ENCODE peak calls at places on chromosome 6, in five cellular contexts. A is psoas muscle, L is thyroid gland, T is neural crest cell, J is PC-3. D is an unnamed sample.

GRCh38 chr6:15441215-15441868 is 195.5 kb downstream of the JARID2 start:
- DNase-seq in J (peak), A (no peak), L (peak), T (peak), D (no peak)

GRCh38 chr6:155880905-155881304 is 425.3 kb upstream of the NOX3 start:
- DNase-seq in J (peak), T (no peak), L (no peak), A (no peak), D (no peak)

GRCh38 chr6:17206566-17207072 is 74.5 kb upstream of the RBM24 start:
- DNase-seq in T (no peak), A (no peak), L (no peak), J (no peak), D (no peak)

GRCh38 chr6:89623749-89624148 is 14.8 kb downstream of the LYRM2 start:
- DNase-seq in A (no peak), T (no peak), L (no peak), J (no peak), D (no peak)

GRCh38 chr6:125986956-125987617 is 747 bp downstream of the TRMT11 start:
- DNase-seq in J (peak), T (no peak), A (no peak), L (no peak), D (no peak)

GRCh38 chr6:131400782-131401496 is 172.1 kb upstream of the ARG1 start:
- DNase-seq in T (no peak), L (no peak), J (no peak), A (no peak), D (no peak)

GRCh38 chr6:142075516-142076101 is 57.1 kb upstream of the GJE1 start:
- DNase-seq in L (no peak), T (no peak), A (no peak), J (no peak), D (no peak)

GRCh38 chr6:123329337-123329736 is 307.4 kb downstream of the TRDN start:
- DNase-seq in J (no peak), A (no peak), T (no peak), L (no peak), D (no peak)

GRCh38 chr6:32983493-32983848 is 15.1 kb downstream of the BRD2 start:
- DNase-seq in J (no peak), T (no peak), L (no peak), A (no peak), D (no peak)

GRCh38 chr6:44625996-44626395 is 238.5 kb downstream of the CDC5L start:
- DNase-seq in T (no peak), J (no peak), L (no peak), A (no peak), D (no peak)

GRCh38 chr6:45626087-45626891 is 248.6 kb upstream of the SUPT3H start:
- DNase-seq in L (peak), T (no peak), J (peak), A (no peak), D (no peak)

DNA sequence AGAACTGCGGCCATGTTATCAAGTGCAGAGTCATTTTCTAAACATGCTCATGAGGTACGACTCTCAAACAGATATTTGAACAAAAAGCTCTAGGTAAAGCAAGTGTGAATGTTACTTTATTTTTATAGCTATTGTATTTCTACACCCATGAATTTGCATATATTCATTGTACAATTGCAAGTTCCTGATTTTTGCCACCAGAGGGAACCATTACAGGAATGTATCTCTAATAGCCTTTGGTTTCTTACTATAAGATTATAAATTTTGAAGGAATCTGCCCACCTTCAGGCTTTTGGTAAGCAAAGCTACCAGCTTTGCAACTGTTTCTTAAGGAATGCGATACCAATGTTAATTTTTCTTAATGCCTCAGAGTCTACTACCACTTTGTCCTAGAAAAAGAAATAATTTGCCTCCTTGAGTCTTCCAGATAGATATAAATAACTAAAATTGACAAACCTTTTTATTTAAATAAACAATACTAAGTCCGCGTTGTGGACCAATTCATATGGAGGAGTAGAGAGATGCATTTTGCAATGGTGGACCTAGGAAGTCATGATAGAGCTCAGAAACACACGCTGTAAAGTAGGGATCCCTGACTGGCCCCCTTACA is 125.4 kb upstream of the SAMD5 start:
- DNase-seq in A (no peak), J (peak), L (no peak), T (no peak), D (no peak)
- TF ChIP-seq CTCF in A (peak), J (peak), L (peak), T (peak), D (peak)

GRCh38 chr6:165223736-165224135 is 85.7 kb downstream of the C6orf118 start:
- DNase-seq in J (no peak), T (no peak), A (no peak), L (no peak), D (no peak)
- TF ChIP-seq CTCF in J (no peak), T (no peak), A (no peak), L (no peak), D (no peak)

DNA sequence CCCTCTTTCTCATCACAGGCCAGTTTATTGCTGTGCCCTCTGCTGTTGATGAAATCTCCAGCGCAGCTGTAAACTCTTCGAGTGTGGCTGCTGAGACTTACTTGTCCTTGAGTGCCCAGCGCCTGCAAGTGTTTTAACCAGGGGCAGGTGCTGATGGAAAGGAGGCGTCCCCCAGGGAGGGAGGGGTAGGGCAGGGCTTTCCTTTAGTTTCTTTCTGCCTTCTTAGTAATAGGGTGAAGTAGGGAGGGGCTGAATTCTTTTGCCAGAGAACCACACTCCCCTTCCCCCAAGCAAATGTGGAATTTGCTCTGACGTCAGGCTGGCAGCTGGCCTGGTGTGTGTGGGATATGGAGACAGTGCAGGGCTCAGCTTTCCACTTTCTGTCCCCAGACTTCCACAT is 61.2 kb downstream of the IGF2R start:
- DNase-seq in J (peak), L (peak), T (no peak), A (peak), D (peak)
- TF ChIP-seq CTCF in J (no peak), L (peak), T (no peak), A (no peak), D (no peak)

DNA sequence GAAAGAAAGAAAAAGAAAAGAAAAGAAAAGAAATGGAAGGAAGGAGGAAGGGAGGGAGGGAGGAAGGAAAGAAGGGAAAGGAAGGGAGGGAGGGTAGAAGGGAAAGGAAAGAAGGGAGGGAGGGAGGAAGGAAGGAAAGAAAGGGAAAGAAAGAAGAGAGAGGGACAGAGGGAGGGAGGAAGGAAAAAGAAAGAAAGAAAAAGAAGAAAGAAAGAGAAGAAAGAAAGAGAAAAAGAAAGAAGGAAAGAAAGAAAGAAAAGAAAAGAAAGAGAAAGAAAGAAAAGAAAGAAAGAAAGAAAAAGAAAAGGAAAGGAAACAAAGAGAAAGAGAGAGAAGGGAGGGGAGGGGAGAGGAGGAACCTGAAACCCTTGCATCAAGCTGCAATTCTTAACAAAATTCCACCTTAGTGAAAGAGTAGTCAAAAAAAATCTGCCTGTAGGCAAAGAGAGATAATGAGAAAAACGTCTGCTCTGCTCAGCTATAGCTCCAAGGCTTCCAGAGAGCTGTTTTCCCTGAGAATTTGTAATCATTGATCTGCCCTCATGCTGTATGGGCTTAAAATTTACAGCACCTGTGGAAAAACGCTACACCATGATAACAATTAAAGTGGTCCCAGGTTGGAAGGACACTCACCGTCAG is 16.7 kb upstream of the MYCT1 start:
- DNase-seq in A (no peak), T (no peak), J (no peak), L (no peak), D (no peak)
- TF ChIP-seq CTCF in A (no peak), T (no peak), J (no peak), L (no peak), D (no peak)

GRCh38 chr6:119025793-119026192 is 52.7 kb downstream of the FAM184A start:
- DNase-seq in A (no peak), T (no peak), J (no peak), L (no peak), D (no peak)
- TF ChIP-seq CTCF in A (no peak), T (no peak), J (no peak), L (no peak), D (no peak)

GRCh38 chr6:35920793-35921732 is at the start of gene SRPK1:
- DNase-seq in J (peak), T (peak), L (peak), A (peak), D (peak)
- TF ChIP-seq CTCF in J (no peak), T (no peak), L (no peak), A (no peak), D (no peak)